ENCODE peak calls at places on chromosome 12, in four cellular contexts. G is IMR-90, Z is GM12878, W is K562. U is an unnamed sample.

GRCh38 chr12:51904951-51905471 is 2.3 kb upstream of the ACVRL1 start:
- DNase-seq in W (peak), Z (no peak), G (peak), U (no peak)

GRCh38 chr12:105814283-105814682 is 324.5 kb downstream of the NUAK1 start:
- DNase-seq in Z (no peak), G (no peak), W (no peak), U (no peak)

GRCh38 chr12:71300772-71301675 is 138.6 kb upstream of the LGR5 start:
- DNase-seq in G (no peak), Z (no peak), W (no peak), U (no peak)

GRCh38 chr12:54370218-54370730 is 6.0 kb upstream of the GPR84 start:
- DNase-seq in W (peak), G (peak), Z (no peak), U (peak)

GRCh38 chr12:6863586-6864321 is 3.6 kb upstream of the TPI1 start:
- DNase-seq in W (no peak), G (no peak), Z (no peak), U (no peak)

GRCh38 chr12:85016423-85016822 is 19.7 kb downstream of the TSPAN19 start:
- DNase-seq in Z (no peak), W (no peak), G (peak), U (peak)

GRCh38 chr12:50699940-50700339 is 64.0 kb upstream of the ATF1 start:
- DNase-seq in W (no peak), G (no peak), Z (no peak), U (no peak)

GRCh38 chr12:50825372-50825838 is 17.3 kb upstream of the TMPRSS12 start:
- DNase-seq in G (peak), Z (no peak), W (peak), U (peak)

GRCh38 chr12:64943686-64944085 is 119.2 kb downstream of the TBC1D30 start:
- DNase-seq in Z (no peak), W (no peak), G (no peak), U (no peak)

GRCh38 chr12:75478395-75478794 is 2.2 kb upstream of the GLIPR1 start:
- DNase-seq in Z (peak), W (no peak), G (peak), U (no peak)

GRCh38 chr12:72774023-72774422 is 501.9 kb downstream of the TRHDE start:
- DNase-seq in Z (no peak), W (no peak), G (no peak), U (no peak)

GRCh38 chr12:62808166-62808879 is 126.6 kb downstream of the PPM1H start:
- DNase-seq in W (no peak), Z (no peak), G (no peak), U (no peak)

GRCh38 chr12:5166976-5167375 is 123.3 kb downstream of the KCNA5 start:
- DNase-seq in G (peak), Z (no peak), W (no peak), U (no peak)

GRCh38 chr12:25699454-25699853 is 146.4 kb upstream of the LMNTD1 start:
- DNase-seq in G (peak), Z (no peak), W (no peak), U (no peak)

GRCh38 chr12:110639336-110640178 is 25.6 kb downstream of the TCTN1 start:
- DNase-seq in W (no peak), Z (no peak), G (peak), U (no peak)

GRCh38 chr12:95446511-95446910 is 27.4 kb upstream of the METAP2 start:
- DNase-seq in G (peak), W (peak), Z (no peak), U (no peak)

GRCh38 chr12:59030415-59030814 is 110.1 kb upstream of the LRIG3 start:
- DNase-seq in G (no peak), W (no peak), Z (no peak), U (no peak)

GRCh38 chr12:124636138-124636968 is 68.9 kb upstream of the NCOR2 start:
- DNase-seq in W (peak), G (peak), Z (peak), U (peak)

DNA sequence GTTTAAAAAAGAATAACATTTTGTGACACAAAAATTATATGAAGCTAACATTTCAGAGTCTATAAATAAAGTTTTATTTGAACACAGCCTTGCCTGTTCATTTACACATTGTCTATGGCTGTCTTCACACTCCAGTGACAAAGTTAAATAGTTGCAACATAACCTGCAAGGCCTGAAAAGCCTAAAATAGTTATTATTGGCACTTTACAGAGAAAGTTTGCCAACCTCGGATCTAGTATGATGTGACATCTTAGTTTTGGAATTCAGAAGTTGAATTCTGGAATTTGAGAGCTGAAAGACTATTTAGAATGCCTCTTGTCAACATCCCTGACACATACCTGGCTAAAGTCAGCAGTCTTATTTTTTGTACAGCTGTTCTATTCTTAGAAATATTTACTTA is 68.3 kb downstream of the DYRK2 start:
- DNase-seq in W (no peak), Z (no peak), G (peak), U (no peak)
- TF ChIP-seq ELK1 in W (no peak), Z (no peak), G (no peak), U (no peak)

GRCh38 chr12:30729547-30729946 is 25.2 kb downstream of the CAPRIN2 start:
- DNase-seq in Z (no peak), G (no peak), W (no peak), U (no peak)
- TF ChIP-seq ELK1 in Z (no peak), G (no peak), W (no peak), U (no peak)

GRCh38 chr12:31466768-31467167 is 124.2 kb downstream of the DENND5B start:
- DNase-seq in G (peak), W (no peak), Z (no peak), U (no peak)
- TF ChIP-seq ELK1 in G (no peak), W (no peak), Z (no peak), U (no peak)

GRCh38 chr12:118711185-118711584 is 270.2 kb upstream of the SRRM4 start:
- DNase-seq in Z (no peak), W (no peak), G (no peak), U (no peak)

GRCh38 chr12:118715647-118716046 is 265.7 kb upstream of the SRRM4 start:
- DNase-seq in W (no peak), Z (no peak), G (no peak), U (no peak)

GRCh38 chr12:118714500-118714899 is 266.8 kb upstream of the SRRM4 start:
- DNase-seq in W (no peak), Z (no peak), G (no peak), U (no peak)

GRCh38 chr12:118714051-118714460 is 267.3 kb upstream of the SRRM4 start:
- DNase-seq in G (no peak), W (peak), Z (peak), U (peak)
- TF ChIP-seq ELK1 in G (no peak), W (no peak), Z (no peak), U (no peak)

DNA sequence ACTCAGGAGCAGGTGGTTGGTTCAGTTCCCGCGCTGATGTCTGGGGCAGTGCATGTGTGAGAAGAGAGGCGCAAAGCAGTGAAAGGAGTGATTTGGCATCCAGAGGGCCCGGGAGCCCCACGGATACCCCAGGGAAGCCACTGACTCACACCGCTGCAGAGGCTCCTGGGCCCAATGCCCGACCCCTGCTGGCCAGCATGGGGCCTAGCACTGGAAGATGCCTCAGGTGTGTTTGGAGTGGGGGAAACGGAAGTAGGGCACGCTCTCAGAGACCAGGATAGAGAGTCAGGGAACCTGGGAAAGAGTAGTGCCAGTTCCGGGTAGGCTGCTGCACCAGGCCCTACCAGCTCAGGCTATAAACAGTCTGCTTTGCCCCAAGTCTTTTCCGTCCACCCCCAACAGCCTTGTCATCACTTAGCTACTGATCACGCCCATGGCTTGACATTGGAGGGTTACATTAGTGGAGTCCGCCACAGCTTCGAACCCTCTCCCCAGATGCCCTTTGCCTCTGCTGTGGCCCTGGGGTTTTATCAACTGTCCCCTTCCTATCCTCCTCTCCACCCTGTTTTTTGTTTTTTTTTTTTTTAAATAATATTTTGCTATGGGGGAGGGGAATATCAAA is 9.5 kb upstream of the CSAD start:
- DNase-seq in W (peak), G (peak), Z (no peak), U (peak)
- TF ChIP-seq ELK1 in W (no peak), G (no peak), Z (no peak), U (no peak)

GRCh38 chr12:67952787-67953186 is 36.5 kb upstream of the IFNG-AS1 start:
- DNase-seq in Z (no peak), W (no peak), G (no peak), U (no peak)
- TF ChIP-seq ELK1 in Z (no peak), W (no peak), G (no peak), U (no peak)

DNA sequence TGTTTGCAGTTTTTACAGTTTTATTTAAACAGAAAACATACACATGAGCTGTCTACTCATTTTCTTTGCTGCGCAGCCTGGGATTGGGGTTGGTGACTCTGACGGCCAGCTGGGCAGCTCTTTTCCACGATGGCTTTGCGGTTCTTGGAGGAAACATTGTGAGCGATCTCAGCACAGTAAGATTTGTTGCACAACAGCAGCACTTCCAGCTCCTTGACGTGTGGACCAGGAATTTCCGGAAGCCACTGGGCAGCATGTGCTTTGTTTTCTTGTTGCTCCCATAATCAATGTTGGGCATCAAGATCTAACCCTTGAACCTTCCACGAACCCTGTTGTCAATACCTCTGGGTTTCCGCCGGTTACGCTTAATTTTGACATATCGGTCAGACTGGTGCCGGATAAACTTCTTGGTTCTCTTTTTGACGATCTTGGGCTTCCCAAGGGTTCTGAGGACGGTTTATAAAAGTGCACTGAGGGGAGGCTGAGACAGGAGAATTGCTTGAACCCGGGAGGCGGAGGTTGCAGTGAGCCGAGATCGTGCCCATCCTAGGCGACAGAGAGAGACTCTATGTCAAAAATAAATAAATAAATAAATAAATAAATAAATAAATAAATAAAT is 21.8 kb downstream of the FKBP11 start:
- DNase-seq in Z (no peak), G (peak), W (no peak), U (no peak)
- TF ChIP-seq ELK1 in Z (no peak), G (no peak), W (no peak), U (no peak)

GRCh38 chr12:113448874-113449273 is 22.8 kb downstream of the LHX5 start:
- DNase-seq in G (no peak), W (no peak), Z (no peak), U (no peak)
- TF ChIP-seq ELK1 in G (no peak), W (no peak), Z (no peak), U (no peak)

DNA sequence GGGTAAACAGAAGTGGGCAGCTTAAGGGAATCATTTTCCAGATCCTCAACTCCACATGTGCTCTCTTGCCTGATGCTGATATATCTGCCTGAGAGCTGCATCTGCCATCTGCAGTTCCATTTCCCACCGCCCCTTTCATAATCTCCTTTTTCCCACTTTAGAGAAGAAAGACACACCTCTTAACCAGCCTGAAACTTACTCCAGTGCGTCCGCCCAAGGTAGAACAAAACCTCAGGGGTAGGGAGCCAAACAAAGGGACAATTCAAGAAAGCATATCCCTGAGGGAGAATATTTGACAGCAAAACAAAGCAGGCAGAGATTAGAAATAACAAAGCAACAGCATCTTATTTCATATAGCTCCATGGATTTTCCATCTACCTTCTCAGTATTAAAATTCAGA is 4.3 kb downstream of the MDM1 start:
- DNase-seq in G (no peak), Z (no peak), W (no peak), U (no peak)
- TF ChIP-seq ELK1 in G (no peak), Z (no peak), W (no peak), U (no peak)